ENCODE peak calls at places on chromosomes 13 and 19, in six cellular contexts. One of them, this sample, is unnamed.

GRCh38 chr13:97125051-97125809 is 96.9 kb upstream of the MBNL2 start:
- DNase-seq in Caco-2: peak
- DNase-seq in Calu3: peak
- DNase-seq in brain microvascular endothelial cell: peak
- DNase-seq in mucosa of descending colon: no peak
- DNase-seq in activated CD8-positive, alpha-beta T cell treated with anti-CD3 and anti-CD28 coated beads for 36 hours: peak
- DNase-seq in this sample: peak

GRCh38 chr19:14916848-14917247 is 24.4 kb upstream of the OR7C2 start:
- DNase-seq in Caco-2: no peak
- DNase-seq in Calu3: no peak
- DNase-seq in brain microvascular endothelial cell: no peak
- DNase-seq in mucosa of descending colon: no peak
- DNase-seq in activated CD8-positive, alpha-beta T cell treated with anti-CD3 and anti-CD28 coated beads for 36 hours: peak
- DNase-seq in this sample: no peak

GRCh38 chr13:59274958-59275727 is 888.6 kb downstream of the DIAPH3 start:
- DNase-seq in Caco-2: no peak
- DNase-seq in Calu3: no peak
- DNase-seq in brain microvascular endothelial cell: no peak
- DNase-seq in mucosa of descending colon: no peak
- DNase-seq in activated CD8-positive, alpha-beta T cell treated with anti-CD3 and anti-CD28 coated beads for 36 hours: no peak
- DNase-seq in this sample: no peak

GRCh38 chr13:99416411-99417121 is 84.7 kb upstream of the TM9SF2 start:
- DNase-seq in Caco-2: peak
- DNase-seq in Calu3: no peak
- DNase-seq in brain microvascular endothelial cell: no peak
- DNase-seq in mucosa of descending colon: no peak
- DNase-seq in activated CD8-positive, alpha-beta T cell treated with anti-CD3 and anti-CD28 coated beads for 36 hours: peak
- DNase-seq in this sample: no peak

GRCh38 chr19:12786149-12786870 is 5.0 kb upstream of the JUNB start:
- DNase-seq in Caco-2: no peak
- DNase-seq in Calu3: peak
- DNase-seq in brain microvascular endothelial cell: no peak
- DNase-seq in mucosa of descending colon: peak
- DNase-seq in activated CD8-positive, alpha-beta T cell treated with anti-CD3 and anti-CD28 coated beads for 36 hours: peak
- DNase-seq in this sample: no peak

GRCh38 chr13:40179421-40179820 is 487.0 kb downstream of the FOXO1 start:
- DNase-seq in Caco-2: no peak
- DNase-seq in Calu3: no peak
- DNase-seq in brain microvascular endothelial cell: no peak
- DNase-seq in mucosa of descending colon: no peak
- DNase-seq in activated CD8-positive, alpha-beta T cell treated with anti-CD3 and anti-CD28 coated beads for 36 hours: no peak
- DNase-seq in this sample: no peak

GRCh38 chr19:19033176-19033425 is 216 bp downstream of the SUGP2 start:
- DNase-seq in Caco-2: no peak
- DNase-seq in Calu3: no peak
- DNase-seq in brain microvascular endothelial cell: no peak
- DNase-seq in mucosa of descending colon: no peak
- DNase-seq in activated CD8-positive, alpha-beta T cell treated with anti-CD3 and anti-CD28 coated beads for 36 hours: no peak
- DNase-seq in this sample: no peak

GRCh38 chr13:100532836-100533435 is 55.7 kb downstream of the GGACT start:
- DNase-seq in Caco-2: no peak
- DNase-seq in Calu3: no peak
- DNase-seq in brain microvascular endothelial cell: no peak
- DNase-seq in mucosa of descending colon: no peak
- DNase-seq in activated CD8-positive, alpha-beta T cell treated with anti-CD3 and anti-CD28 coated beads for 36 hours: no peak
- DNase-seq in this sample: peak

GRCh38 chr19:54021932-54022331 is 30.5 kb downstream of the CACNG6 start:
- DNase-seq in Caco-2: no peak
- DNase-seq in Calu3: no peak
- DNase-seq in brain microvascular endothelial cell: no peak
- DNase-seq in mucosa of descending colon: no peak
- DNase-seq in activated CD8-positive, alpha-beta T cell treated with anti-CD3 and anti-CD28 coated beads for 36 hours: no peak
- DNase-seq in this sample: no peak

DNA sequence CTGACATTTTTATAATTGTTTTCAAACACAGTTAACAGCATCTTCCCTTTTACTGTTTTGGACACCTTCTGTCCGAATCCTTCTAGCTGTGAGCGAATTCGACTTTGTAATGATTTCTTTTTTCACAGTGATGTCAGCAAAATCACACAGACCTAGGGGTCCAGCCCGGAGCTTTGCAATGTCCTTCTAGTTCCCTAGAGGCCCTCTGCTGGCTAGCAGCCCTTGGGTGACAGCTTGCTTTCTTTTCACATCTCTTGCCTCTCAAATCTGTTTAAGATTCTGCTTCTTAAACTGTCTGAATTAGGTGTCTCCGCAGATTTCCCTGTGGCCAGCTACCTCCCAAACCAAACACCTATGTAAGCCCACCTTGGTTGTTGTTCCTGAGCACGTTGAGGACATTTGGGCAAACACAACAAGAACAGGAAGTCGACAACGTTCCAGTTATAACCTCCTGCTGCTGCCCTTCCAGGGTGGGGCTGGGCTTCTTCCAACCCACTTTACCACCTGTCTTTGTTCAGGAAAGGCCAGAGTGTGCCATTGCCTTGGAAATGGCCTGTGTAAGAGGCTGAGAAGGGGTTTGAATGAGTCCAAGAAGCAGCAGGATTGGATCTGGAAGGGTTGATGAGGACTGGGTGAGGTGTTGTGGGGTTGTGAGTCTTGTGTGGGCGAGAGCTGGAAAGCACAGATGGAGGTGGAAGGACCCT is 123.1 kb downstream of the ATP8A2 start:
- DNase-seq in Caco-2: no peak
- DNase-seq in Calu3: no peak
- DNase-seq in brain microvascular endothelial cell: no peak
- DNase-seq in mucosa of descending colon: no peak
- DNase-seq in activated CD8-positive, alpha-beta T cell treated with anti-CD3 and anti-CD28 coated beads for 36 hours: no peak
- DNase-seq in this sample: no peak
- TF ChIP-seq CTCF in Caco-2: no peak
- TF ChIP-seq CTCF in Calu3: no peak
- TF ChIP-seq CTCF in brain microvascular endothelial cell: peak
- TF ChIP-seq CTCF in mucosa of descending colon: no peak
- TF ChIP-seq CTCF in activated CD8-positive, alpha-beta T cell treated with anti-CD3 and anti-CD28 coated beads for 36 hours: no peak
- TF ChIP-seq CTCF in this sample: no peak

GRCh38 chr19:42113641-42114348 is 18.5 kb downstream of the POU2F2 start:
- DNase-seq in Caco-2: no peak
- DNase-seq in Calu3: peak
- DNase-seq in brain microvascular endothelial cell: peak
- DNase-seq in mucosa of descending colon: no peak
- DNase-seq in activated CD8-positive, alpha-beta T cell treated with anti-CD3 and anti-CD28 coated beads for 36 hours: peak
- DNase-seq in this sample: no peak
- TF ChIP-seq CTCF in Caco-2: no peak
- TF ChIP-seq CTCF in Calu3: no peak
- TF ChIP-seq CTCF in brain microvascular endothelial cell: peak
- TF ChIP-seq CTCF in mucosa of descending colon: no peak
- TF ChIP-seq CTCF in activated CD8-positive, alpha-beta T cell treated with anti-CD3 and anti-CD28 coated beads for 36 hours: no peak
- TF ChIP-seq CTCF in this sample: no peak

GRCh38 chr13:48818495-48818961 is 157.2 kb upstream of the FNDC3A start:
- DNase-seq in Caco-2: no peak
- DNase-seq in Calu3: no peak
- DNase-seq in brain microvascular endothelial cell: peak
- DNase-seq in mucosa of descending colon: no peak
- DNase-seq in activated CD8-positive, alpha-beta T cell treated with anti-CD3 and anti-CD28 coated beads for 36 hours: no peak
- DNase-seq in this sample: no peak

GRCh38 chr13:48819376-48819775 is 156.3 kb upstream of the FNDC3A start:
- DNase-seq in Caco-2: no peak
- DNase-seq in Calu3: no peak
- DNase-seq in brain microvascular endothelial cell: no peak
- DNase-seq in mucosa of descending colon: no peak
- DNase-seq in activated CD8-positive, alpha-beta T cell treated with anti-CD3 and anti-CD28 coated beads for 36 hours: no peak
- DNase-seq in this sample: no peak

GRCh38 chr13:48813518-48813917 is 159.8 kb downstream of the CYSLTR2 start:
- DNase-seq in Caco-2: no peak
- DNase-seq in Calu3: no peak
- DNase-seq in brain microvascular endothelial cell: no peak
- DNase-seq in mucosa of descending colon: no peak
- DNase-seq in activated CD8-positive, alpha-beta T cell treated with anti-CD3 and anti-CD28 coated beads for 36 hours: no peak
- DNase-seq in this sample: no peak

GRCh38 chr13:48817166-48817802 is 158.4 kb upstream of the FNDC3A start:
- DNase-seq in Caco-2: no peak
- DNase-seq in Calu3: no peak
- DNase-seq in brain microvascular endothelial cell: no peak
- DNase-seq in mucosa of descending colon: no peak
- DNase-seq in activated CD8-positive, alpha-beta T cell treated with anti-CD3 and anti-CD28 coated beads for 36 hours: no peak
- DNase-seq in this sample: no peak

GRCh38 chr13:48816696-48817095 is 159.0 kb upstream of the FNDC3A start:
- DNase-seq in Caco-2: no peak
- DNase-seq in Calu3: no peak
- DNase-seq in brain microvascular endothelial cell: no peak
- DNase-seq in mucosa of descending colon: no peak
- DNase-seq in activated CD8-positive, alpha-beta T cell treated with anti-CD3 and anti-CD28 coated beads for 36 hours: no peak
- DNase-seq in this sample: no peak
- TF ChIP-seq CTCF in Caco-2: no peak
- TF ChIP-seq CTCF in Calu3: no peak
- TF ChIP-seq CTCF in brain microvascular endothelial cell: no peak
- TF ChIP-seq CTCF in mucosa of descending colon: no peak
- TF ChIP-seq CTCF in activated CD8-positive, alpha-beta T cell treated with anti-CD3 and anti-CD28 coated beads for 36 hours: no peak
- TF ChIP-seq CTCF in this sample: no peak

DNA sequence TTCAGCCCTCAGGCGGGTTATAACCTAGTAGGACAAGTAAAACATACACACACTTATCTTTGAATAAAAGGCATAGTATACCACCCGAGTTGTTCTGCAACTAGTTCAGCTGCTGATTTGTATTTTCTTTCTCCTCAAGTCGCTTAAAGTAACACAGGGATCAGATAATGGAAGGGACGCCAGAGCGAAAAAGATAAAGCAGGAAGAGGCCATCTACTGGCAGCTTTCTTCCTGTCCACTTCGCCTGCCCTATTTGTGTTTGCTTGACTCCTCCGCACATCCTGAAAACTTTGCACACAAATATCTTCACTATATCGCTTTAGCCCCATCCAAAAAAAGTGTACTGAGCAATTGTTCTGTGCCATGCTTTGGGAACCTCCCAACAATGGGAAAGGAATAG is 238.0 kb upstream of the SOX21 start:
- DNase-seq in Caco-2: no peak
- DNase-seq in Calu3: no peak
- DNase-seq in brain microvascular endothelial cell: peak
- DNase-seq in mucosa of descending colon: no peak
- DNase-seq in activated CD8-positive, alpha-beta T cell treated with anti-CD3 and anti-CD28 coated beads for 36 hours: no peak
- DNase-seq in this sample: no peak
- TF ChIP-seq CTCF in Caco-2: peak
- TF ChIP-seq CTCF in Calu3: no peak
- TF ChIP-seq CTCF in brain microvascular endothelial cell: peak
- TF ChIP-seq CTCF in mucosa of descending colon: no peak
- TF ChIP-seq CTCF in activated CD8-positive, alpha-beta T cell treated with anti-CD3 and anti-CD28 coated beads for 36 hours: no peak
- TF ChIP-seq CTCF in this sample: no peak

GRCh38 chr13:109332501-109333499 is 453.6 kb downstream of the IRS2 start:
- DNase-seq in Caco-2: no peak
- DNase-seq in Calu3: no peak
- DNase-seq in brain microvascular endothelial cell: no peak
- DNase-seq in mucosa of descending colon: no peak
- DNase-seq in activated CD8-positive, alpha-beta T cell treated with anti-CD3 and anti-CD28 coated beads for 36 hours: no peak
- DNase-seq in this sample: no peak
- TF ChIP-seq CTCF in Caco-2: no peak
- TF ChIP-seq CTCF in Calu3: no peak
- TF ChIP-seq CTCF in brain microvascular endothelial cell: no peak
- TF ChIP-seq CTCF in mucosa of descending colon: no peak
- TF ChIP-seq CTCF in activated CD8-positive, alpha-beta T cell treated with anti-CD3 and anti-CD28 coated beads for 36 hours: no peak
- TF ChIP-seq CTCF in this sample: no peak

GRCh38 chr19:17860331-17860992 is 752 bp downstream of the RPL18A start:
- DNase-seq in Caco-2: no peak
- DNase-seq in Calu3: no peak
- DNase-seq in brain microvascular endothelial cell: no peak
- DNase-seq in mucosa of descending colon: no peak
- DNase-seq in activated CD8-positive, alpha-beta T cell treated with anti-CD3 and anti-CD28 coated beads for 36 hours: no peak
- DNase-seq in this sample: no peak

GRCh38 chr19:17860993-17861360 is 1.3 kb downstream of the RPL18A start:
- DNase-seq in Caco-2: no peak
- DNase-seq in Calu3: no peak
- DNase-seq in brain microvascular endothelial cell: no peak
- DNase-seq in mucosa of descending colon: no peak
- DNase-seq in activated CD8-positive, alpha-beta T cell treated with anti-CD3 and anti-CD28 coated beads for 36 hours: no peak
- DNase-seq in this sample: no peak

GRCh38 chr19:17863520-17864182 is 3.9 kb downstream of the RPL18A start:
- DNase-seq in Caco-2: no peak
- DNase-seq in Calu3: no peak
- DNase-seq in brain microvascular endothelial cell: no peak
- DNase-seq in mucosa of descending colon: no peak
- DNase-seq in activated CD8-positive, alpha-beta T cell treated with anti-CD3 and anti-CD28 coated beads for 36 hours: no peak
- DNase-seq in this sample: no peak

GRCh38 chr19:17862711-17863519 is 3.2 kb downstream of the RPL18A start:
- DNase-seq in Caco-2: no peak
- DNase-seq in Calu3: no peak
- DNase-seq in brain microvascular endothelial cell: no peak
- DNase-seq in mucosa of descending colon: peak
- DNase-seq in activated CD8-positive, alpha-beta T cell treated with anti-CD3 and anti-CD28 coated beads for 36 hours: no peak
- DNase-seq in this sample: no peak

GRCh38 chr19:17861542-17862402 is 2.1 kb downstream of the RPL18A start:
- DNase-seq in Caco-2: no peak
- DNase-seq in Calu3: no peak
- DNase-seq in brain microvascular endothelial cell: no peak
- DNase-seq in mucosa of descending colon: no peak
- DNase-seq in activated CD8-positive, alpha-beta T cell treated with anti-CD3 and anti-CD28 coated beads for 36 hours: no peak
- DNase-seq in this sample: no peak
- TF ChIP-seq CTCF in Caco-2: no peak
- TF ChIP-seq CTCF in Calu3: no peak
- TF ChIP-seq CTCF in brain microvascular endothelial cell: no peak
- TF ChIP-seq CTCF in mucosa of descending colon: no peak
- TF ChIP-seq CTCF in activated CD8-positive, alpha-beta T cell treated with anti-CD3 and anti-CD28 coated beads for 36 hours: no peak
- TF ChIP-seq CTCF in this sample: no peak

GRCh38 chr19:8145969-8146368 is 3.4 kb downstream of the FBN3 start:
- DNase-seq in Caco-2: no peak
- DNase-seq in Calu3: peak
- DNase-seq in brain microvascular endothelial cell: no peak
- DNase-seq in mucosa of descending colon: no peak
- DNase-seq in activated CD8-positive, alpha-beta T cell treated with anti-CD3 and anti-CD28 coated beads for 36 hours: no peak
- DNase-seq in this sample: no peak
- TF ChIP-seq CTCF in Caco-2: no peak
- TF ChIP-seq CTCF in Calu3: no peak
- TF ChIP-seq CTCF in brain microvascular endothelial cell: no peak
- TF ChIP-seq CTCF in mucosa of descending colon: no peak
- TF ChIP-seq CTCF in activated CD8-positive, alpha-beta T cell treated with anti-CD3 and anti-CD28 coated beads for 36 hours: no peak
- TF ChIP-seq CTCF in this sample: no peak

GRCh38 chr19:41172297-41173164 is 20.5 kb upstream of the CYP2S1 start:
- DNase-seq in Caco-2: peak
- DNase-seq in Calu3: peak
- DNase-seq in brain microvascular endothelial cell: no peak
- DNase-seq in mucosa of descending colon: peak
- DNase-seq in activated CD8-positive, alpha-beta T cell treated with anti-CD3 and anti-CD28 coated beads for 36 hours: no peak
- DNase-seq in this sample: no peak
- TF ChIP-seq CTCF in Caco-2: peak
- TF ChIP-seq CTCF in Calu3: no peak
- TF ChIP-seq CTCF in brain microvascular endothelial cell: no peak
- TF ChIP-seq CTCF in mucosa of descending colon: no peak
- TF ChIP-seq CTCF in activated CD8-positive, alpha-beta T cell treated with anti-CD3 and anti-CD28 coated beads for 36 hours: no peak
- TF ChIP-seq CTCF in this sample: no peak

GRCh38 chr13:111659236-111659635 is 338.8 kb downstream of the TEX29 start:
- DNase-seq in Caco-2: no peak
- DNase-seq in Calu3: no peak
- DNase-seq in brain microvascular endothelial cell: no peak
- DNase-seq in mucosa of descending colon: no peak
- DNase-seq in activated CD8-positive, alpha-beta T cell treated with anti-CD3 and anti-CD28 coated beads for 36 hours: no peak
- DNase-seq in this sample: no peak
- TF ChIP-seq CTCF in Caco-2: no peak
- TF ChIP-seq CTCF in Calu3: no peak
- TF ChIP-seq CTCF in brain microvascular endothelial cell: no peak
- TF ChIP-seq CTCF in mucosa of descending colon: no peak
- TF ChIP-seq CTCF in activated CD8-positive, alpha-beta T cell treated with anti-CD3 and anti-CD28 coated beads for 36 hours: no peak
- TF ChIP-seq CTCF in this sample: no peak

GRCh38 chr19:10699650-10700335 is 1.4 kb upstream of the QTRT1 start:
- DNase-seq in Caco-2: peak
- DNase-seq in Calu3: peak
- DNase-seq in brain microvascular endothelial cell: peak
- DNase-seq in mucosa of descending colon: no peak
- DNase-seq in activated CD8-positive, alpha-beta T cell treated with anti-CD3 and anti-CD28 coated beads for 36 hours: peak
- DNase-seq in this sample: no peak
- TF ChIP-seq CTCF in Caco-2: peak
- TF ChIP-seq CTCF in Calu3: peak
- TF ChIP-seq CTCF in brain microvascular endothelial cell: peak
- TF ChIP-seq CTCF in mucosa of descending colon: peak
- TF ChIP-seq CTCF in activated CD8-positive, alpha-beta T cell treated with anti-CD3 and anti-CD28 coated beads for 36 hours: peak
- TF ChIP-seq CTCF in this sample: peak